ENCODE peak calls at places on chromosomes 13 and 19, in five cellular contexts. One of them, this sample, is unnamed.

GRCh38 chr19:15684828-15685227 is 11.9 kb downstream of the CYP4F12 start:
- DNase-seq in HCT116: no peak
- DNase-seq in GM12878: no peak
- DNase-seq in T47D: no peak
- DNase-seq in HepG2: no peak
- DNase-seq in this sample: no peak

GRCh38 chr13:60969659-60970058 is 446.0 kb downstream of the PCDH20 start:
- DNase-seq in HCT116: no peak
- DNase-seq in GM12878: no peak
- DNase-seq in T47D: no peak
- DNase-seq in HepG2: no peak
- DNase-seq in this sample: no peak

GRCh38 chr19:12867120-12868099 is 13.8 kb downstream of the DNASE2 start:
- DNase-seq in HCT116: no peak
- DNase-seq in GM12878: peak; percentile 31
- DNase-seq in T47D: no peak
- DNase-seq in HepG2: no peak
- DNase-seq in this sample: peak; percentile 84

GRCh38 chr13:90320663-90321062 is 1026.8 kb upstream of the MIR17HG start:
- DNase-seq in HCT116: no peak
- DNase-seq in GM12878: no peak
- DNase-seq in T47D: no peak
- DNase-seq in HepG2: no peak
- DNase-seq in this sample: no peak

GRCh38 chr19:45677351-45678230 is 9.6 kb downstream of the GIPR start:
- DNase-seq in HCT116: peak; percentile 99
- DNase-seq in GM12878: peak; percentile 81
- DNase-seq in T47D: peak; percentile 76
- DNase-seq in HepG2: peak; percentile 94
- DNase-seq in this sample: peak; percentile 96

GRCh38 chr13:108087813-108088212 is 127.5 kb downstream of the LIG4 start:
- DNase-seq in HCT116: no peak
- DNase-seq in GM12878: no peak
- DNase-seq in T47D: no peak
- DNase-seq in HepG2: no peak
- DNase-seq in this sample: no peak

GRCh38 chr19:6221878-6222746 is 57.7 kb downstream of the MLLT1 start:
- DNase-seq in HCT116: no peak
- DNase-seq in GM12878: no peak
- DNase-seq in T47D: no peak
- DNase-seq in HepG2: no peak
- DNase-seq in this sample: no peak

GRCh38 chr13:37090912-37091311 is 14.6 kb downstream of the CSNK1A1L start:
- DNase-seq in HCT116: no peak
- DNase-seq in GM12878: no peak
- DNase-seq in T47D: no peak
- DNase-seq in HepG2: no peak
- DNase-seq in this sample: no peak

GRCh38 chr13:50129923-50130685 is 114.9 kb downstream of the KCNRG start:
- DNase-seq in HCT116: no peak
- DNase-seq in GM12878: no peak
- DNase-seq in T47D: no peak
- DNase-seq in HepG2: no peak
- DNase-seq in this sample: peak; percentile 77

GRCh38 chr19:21922276-21922675 is 86.3 kb upstream of the ZNF43 start:
- DNase-seq in HCT116: no peak
- DNase-seq in GM12878: no peak
- DNase-seq in T47D: no peak
- DNase-seq in HepG2: no peak
- DNase-seq in this sample: no peak

GRCh38 chr13:113420833-113421600 is 32.3 kb downstream of the ADPRHL1 start:
- DNase-seq in HCT116: no peak
- DNase-seq in GM12878: no peak
- DNase-seq in T47D: no peak
- DNase-seq in HepG2: no peak
- DNase-seq in this sample: peak; percentile 78

GRCh38 chr13:113418722-113419049 is 34.6 kb downstream of the ADPRHL1 start:
- DNase-seq in HCT116: no peak
- DNase-seq in GM12878: no peak
- DNase-seq in T47D: no peak
- DNase-seq in HepG2: no peak
- DNase-seq in this sample: no peak

GRCh38 chr13:113417836-113418721 is 35.2 kb downstream of the ADPRHL1 start:
- DNase-seq in HCT116: no peak
- DNase-seq in GM12878: no peak
- DNase-seq in T47D: no peak
- DNase-seq in HepG2: no peak
- DNase-seq in this sample: no peak

GRCh38 chr13:113421673-113422270 is 31.5 kb downstream of the ADPRHL1 start:
- DNase-seq in HCT116: no peak
- DNase-seq in GM12878: no peak
- DNase-seq in T47D: no peak
- DNase-seq in HepG2: no peak
- DNase-seq in this sample: peak; percentile 73

DNA sequence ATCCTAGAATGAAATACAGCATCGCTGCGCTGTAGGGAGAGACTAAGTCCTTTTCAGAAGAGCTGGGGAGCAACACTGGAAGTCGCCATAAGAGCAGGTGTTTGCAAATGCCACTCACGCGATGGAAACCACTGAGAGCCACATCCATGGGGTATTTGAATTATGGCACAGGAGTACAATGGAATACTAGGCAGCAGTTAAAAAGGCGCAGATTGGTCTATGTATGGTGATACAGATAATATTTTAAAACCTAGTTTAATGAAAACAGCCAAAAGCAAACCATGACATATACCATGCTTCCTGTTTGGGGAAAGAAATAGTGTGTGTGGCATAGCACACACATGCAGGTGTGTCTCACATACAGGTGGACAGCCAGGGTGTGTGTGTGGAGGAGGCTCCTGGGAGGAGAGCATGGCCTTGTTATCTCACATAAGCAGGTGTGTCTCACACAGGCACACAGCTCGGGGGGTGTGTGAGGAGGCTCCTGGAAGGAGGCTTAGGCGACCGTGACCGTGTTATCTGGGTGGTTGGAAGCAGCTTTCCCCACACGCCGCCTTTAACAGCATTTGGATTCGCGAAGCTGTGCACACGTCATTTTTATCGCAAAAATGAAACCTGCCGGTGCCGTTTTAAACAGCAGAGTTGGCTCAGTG is 33.6 kb downstream of the ADPRHL1 start:
- DNase-seq in HCT116: no peak
- DNase-seq in GM12878: no peak
- DNase-seq in T47D: no peak
- DNase-seq in HepG2: no peak
- DNase-seq in this sample: no peak
- TF ChIP-seq JUND in HCT116: no peak
- TF ChIP-seq JUND in GM12878: no peak
- TF ChIP-seq JUND in T47D: no peak
- TF ChIP-seq JUND in HepG2: no peak
- TF ChIP-seq JUND in this sample: no peak

DNA sequence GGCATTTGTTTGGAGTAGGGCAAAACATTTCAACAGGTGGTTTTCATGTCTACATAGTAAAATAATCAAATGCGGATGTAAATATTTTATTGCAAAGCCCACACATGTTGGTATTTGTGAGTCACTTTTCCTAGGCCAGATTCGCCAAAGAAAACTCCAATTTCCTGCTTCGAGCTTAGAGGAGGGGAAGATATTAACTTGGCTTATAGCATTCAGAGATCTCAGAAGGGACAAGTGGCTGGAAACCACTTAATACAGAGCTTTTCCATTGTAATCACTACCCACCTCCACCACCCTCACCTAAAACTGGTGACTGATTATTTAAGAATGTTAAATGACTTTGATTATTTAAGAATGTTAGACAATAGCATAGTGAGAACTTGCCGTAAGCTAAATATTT is 530.6 kb upstream of the SPRY2 start:
- DNase-seq in HCT116: no peak
- DNase-seq in GM12878: no peak
- DNase-seq in T47D: no peak
- DNase-seq in HepG2: no peak
- DNase-seq in this sample: no peak
- TF ChIP-seq JUND in HCT116: no peak
- TF ChIP-seq JUND in GM12878: no peak
- TF ChIP-seq JUND in T47D: no peak
- TF ChIP-seq JUND in HepG2: no peak
- TF ChIP-seq JUND in this sample: no peak

GRCh38 chr19:51807111-51807701 is 12.2 kb downstream of the FPR3 start:
- DNase-seq in HCT116: no peak
- DNase-seq in GM12878: no peak
- DNase-seq in T47D: no peak
- DNase-seq in HepG2: peak; percentile 52
- DNase-seq in this sample: no peak
- TF ChIP-seq JUND in HCT116: no peak
- TF ChIP-seq JUND in GM12878: no peak
- TF ChIP-seq JUND in T47D: no peak
- TF ChIP-seq JUND in HepG2: no peak
- TF ChIP-seq JUND in this sample: no peak

GRCh38 chr19:10699650-10700335 is 1.4 kb upstream of the QTRT1 start:
- DNase-seq in HCT116: peak; percentile 48
- DNase-seq in GM12878: peak; percentile 35
- DNase-seq in T47D: peak; percentile 14
- DNase-seq in HepG2: peak; percentile 35
- DNase-seq in this sample: peak; percentile 55

GRCh38 chr19:10707440-10707839 is 6.2 kb downstream of the QTRT1 start:
- DNase-seq in HCT116: no peak
- DNase-seq in GM12878: no peak
- DNase-seq in T47D: no peak
- DNase-seq in HepG2: no peak
- DNase-seq in this sample: peak; percentile 10

GRCh38 chr19:10706990-10707389 is 5.8 kb downstream of the QTRT1 start:
- DNase-seq in HCT116: no peak
- DNase-seq in GM12878: no peak
- DNase-seq in T47D: no peak
- DNase-seq in HepG2: peak; percentile 36
- DNase-seq in this sample: no peak

GRCh38 chr19:10701955-10702307 is 692 bp downstream of the QTRT1 start:
- DNase-seq in HCT116: no peak
- DNase-seq in GM12878: no peak
- DNase-seq in T47D: no peak
- DNase-seq in HepG2: peak; percentile 56
- DNase-seq in this sample: peak; percentile 82
- TF ChIP-seq JUND in HCT116: no peak
- TF ChIP-seq JUND in GM12878: no peak
- TF ChIP-seq JUND in T47D: no peak
- TF ChIP-seq JUND in HepG2: no peak
- TF ChIP-seq JUND in this sample: no peak

GRCh38 chr19:39126312-39126561 is 651 bp downstream of the PAK4 start:
- DNase-seq in HCT116: no peak
- DNase-seq in GM12878: no peak
- DNase-seq in T47D: no peak
- DNase-seq in HepG2: no peak
- DNase-seq in this sample: no peak

GRCh38 chr19:39127812-39128510 is 2.4 kb downstream of the PAK4 start:
- DNase-seq in HCT116: no peak
- DNase-seq in GM12878: no peak
- DNase-seq in T47D: no peak
- DNase-seq in HepG2: no peak
- DNase-seq in this sample: no peak

GRCh38 chr19:39125554-39126311 is at the start of gene PAK4:
- DNase-seq in HCT116: peak; percentile 96
- DNase-seq in GM12878: peak; percentile 82
- DNase-seq in T47D: peak; percentile 95
- DNase-seq in HepG2: peak; percentile 94
- DNase-seq in this sample: peak; percentile 100

GRCh38 chr19:39125199-39125553 is 410 bp upstream of the PAK4 start:
- DNase-seq in HCT116: no peak
- DNase-seq in GM12878: no peak
- DNase-seq in T47D: no peak
- DNase-seq in HepG2: no peak
- DNase-seq in this sample: no peak

GRCh38 chr19:39126593-39127187 is 1.1 kb downstream of the PAK4 start:
- DNase-seq in HCT116: no peak
- DNase-seq in GM12878: no peak
- DNase-seq in T47D: no peak
- DNase-seq in HepG2: peak; percentile 89
- DNase-seq in this sample: no peak
- TF ChIP-seq JUND in HCT116: no peak
- TF ChIP-seq JUND in GM12878: no peak
- TF ChIP-seq JUND in T47D: no peak
- TF ChIP-seq JUND in HepG2: no peak
- TF ChIP-seq JUND in this sample: no peak

GRCh38 chr19:10513223-10513622 is 4.0 kb downstream of the S1PR5 start:
- DNase-seq in HCT116: no peak
- DNase-seq in GM12878: no peak
- DNase-seq in T47D: no peak
- DNase-seq in HepG2: no peak
- DNase-seq in this sample: no peak

GRCh38 chr19:10517361-10517759 is at the start of gene S1PR5:
- DNase-seq in HCT116: no peak
- DNase-seq in GM12878: no peak
- DNase-seq in T47D: no peak
- DNase-seq in HepG2: no peak
- DNase-seq in this sample: peak; percentile 70

GRCh38 chr19:10516671-10517286 is 468 bp downstream of the S1PR5 start:
- DNase-seq in HCT116: no peak
- DNase-seq in GM12878: no peak
- DNase-seq in T47D: no peak
- DNase-seq in HepG2: no peak
- DNase-seq in this sample: no peak

GRCh38 chr19:10516064-10516385 is 1.2 kb downstream of the S1PR5 start:
- DNase-seq in HCT116: no peak
- DNase-seq in GM12878: no peak
- DNase-seq in T47D: no peak
- DNase-seq in HepG2: no peak
- DNase-seq in this sample: no peak

DNA sequence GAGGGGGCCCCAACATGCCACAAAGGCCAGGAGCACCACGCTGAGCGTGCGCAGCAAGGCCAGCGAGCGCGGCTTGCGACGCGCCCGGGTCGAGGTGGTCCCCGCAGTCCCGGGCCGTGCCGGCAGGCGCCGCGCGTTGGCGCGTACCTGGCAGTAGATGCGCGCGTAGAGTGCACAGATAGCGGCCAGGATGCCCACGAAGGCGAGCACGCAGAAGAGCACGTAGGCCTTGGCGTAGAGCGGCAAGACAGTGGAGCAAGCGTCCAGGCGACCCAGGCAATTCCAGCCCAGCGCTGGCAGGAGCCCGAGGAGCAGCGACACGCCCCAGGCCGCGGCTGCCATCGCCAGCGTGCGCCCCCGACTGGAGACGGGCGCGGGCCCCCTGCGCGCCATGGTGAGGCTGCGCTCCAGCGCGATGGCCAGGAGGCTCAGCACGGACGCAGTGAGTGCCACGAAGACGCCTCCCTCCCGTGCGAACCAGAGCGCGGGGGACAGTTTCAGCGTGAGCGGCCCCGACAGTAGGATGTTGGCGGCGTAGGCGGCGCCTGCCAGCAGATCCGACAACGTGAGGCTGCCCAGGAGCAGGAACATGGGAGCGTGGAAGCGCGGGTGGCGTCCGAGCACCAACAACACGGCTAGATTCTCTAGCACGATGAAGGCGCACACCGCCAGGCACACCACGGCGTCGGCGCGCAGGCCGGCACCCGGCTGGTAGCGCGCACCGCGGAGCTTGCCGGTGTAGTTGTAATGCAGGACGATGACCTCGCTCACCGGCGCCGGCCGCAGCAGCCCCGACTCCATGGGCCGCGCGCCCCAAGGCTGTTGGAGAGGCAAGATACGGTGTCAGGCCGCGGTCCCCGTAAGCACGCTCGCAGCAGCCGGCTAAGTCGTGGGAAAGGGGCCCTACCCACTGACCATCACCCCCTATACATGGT is 2.8 kb downstream of the S1PR5 start:
- DNase-seq in HCT116: no peak
- DNase-seq in GM12878: no peak
- DNase-seq in T47D: no peak
- DNase-seq in HepG2: no peak
- DNase-seq in this sample: peak; percentile 74
- TF ChIP-seq JUND in HCT116: no peak
- TF ChIP-seq JUND in GM12878: no peak
- TF ChIP-seq JUND in T47D: no peak
- TF ChIP-seq JUND in HepG2: no peak
- TF ChIP-seq JUND in this sample: no peak